ENCODE peak calls at places on chromosomes 16 and 17, in four cellular contexts. Z is sigmoid colon, H is endodermal cell, O is pancreas. N is an unnamed sample.
A peak's percentile ranks its signal among the peaks of the same experiment; 100 is the strongest.

GRCh38 chr16:12507366-12507765 is 296.3 kb downstream of the CPPED1 start:
- DNase-seq in Z (no peak), H (no peak), O (no peak), N (no peak)

GRCh38 chr16:85611455-85612190 is 1.5 kb upstream of the GSE1 start:
- DNase-seq in Z (peak; percentile 96), H (peak; percentile 89), O (peak; percentile 93), N (peak; percentile 95)

GRCh38 chr16:84774810-84775209 is 45.0 kb upstream of the CRISPLD2 start:
- DNase-seq in Z (peak; percentile 86), H (no peak), O (no peak), N (no peak)

GRCh38 chr17:46850688-46851028 is 725 bp upstream of the WNT9B start:
- DNase-seq in Z (no peak), H (no peak), O (no peak), N (no peak)

GRCh38 chr16:68264128-68265077 is at the start of gene SLC7A6:
- DNase-seq in Z (peak; percentile 85), H (peak; percentile 91), O (peak; percentile 52), N (peak; percentile 92)

GRCh38 chr17:17783825-17784598 is 52.8 kb downstream of the SREBF1 start:
- DNase-seq in Z (no peak), H (peak; percentile 86), O (peak; percentile 46), N (peak; percentile 93)

GRCh38 chr16:85386467-85387170 is 226.5 kb upstream of the GSE1 start:
- DNase-seq in Z (peak; percentile 50), H (no peak), O (no peak), N (peak; percentile 48)

GRCh38 chr16:53434436-53435065 is at the start of gene RBL2:
- DNase-seq in Z (peak; percentile 92), H (peak; percentile 93), O (peak; percentile 85), N (peak; percentile 95)

GRCh38 chr17:75501378-75502071 is 13.8 kb downstream of the CASKIN2 start:
- DNase-seq in Z (no peak), H (no peak), O (no peak), N (no peak)

GRCh38 chr17:1165836-1166235 is 13.9 kb downstream of the ABR start:
- DNase-seq in Z (no peak), H (no peak), O (no peak), N (no peak)

GRCh38 chr17:73639322-73639721 is 4.9 kb downstream of the SDK2 start:
- DNase-seq in Z (no peak), H (peak; percentile 44), O (no peak), N (no peak)

GRCh38 chr16:87686697-87687570 is 78.9 kb downstream of the KLHDC4 start:
- DNase-seq in Z (no peak), H (no peak), O (no peak), N (no peak)

GRCh38 chr17:333626-334396 is 18.8 kb downstream of the RPH3AL start:
- DNase-seq in Z (peak; percentile 95), H (peak; percentile 88), O (peak; percentile 88), N (peak; percentile 92)

GRCh38 chr16:89931305-89931896 is 8.3 kb downstream of the TUBB3 start:
- DNase-seq in Z (no peak), H (peak; percentile 26), O (no peak), N (no peak)

GRCh38 chr16:6643083-6643686 is 689.5 kb upstream of the RBFOX1 start:
- DNase-seq in Z (no peak), H (peak; percentile 88), O (peak; percentile 9), N (no peak)

DNA sequence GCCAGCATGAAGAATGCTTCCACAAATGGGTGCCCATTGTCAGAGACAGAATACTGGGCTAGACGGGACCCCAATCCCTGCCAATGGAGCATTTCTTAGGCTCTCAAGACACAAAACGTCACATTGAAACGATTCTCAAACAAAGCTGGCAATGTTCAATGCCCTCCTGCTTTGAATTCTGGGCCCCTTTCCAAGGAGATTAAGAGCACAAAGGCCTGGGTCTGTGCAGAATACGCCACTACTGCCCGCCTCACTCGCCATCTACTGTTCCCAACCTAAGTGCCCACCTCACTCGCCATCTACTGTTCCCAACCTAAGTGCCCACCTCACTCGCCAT is 9.7 kb downstream of the CFAP20 start:
- DNase-seq in Z (no peak), H (no peak), O (no peak), N (no peak)
- H3K4me1 ChIP-seq in Z (peaks cover 70% of the 10 kb centered on the region), H (peaks cover 6% of the 10 kb centered on the region), O (peaks cover 15% of the 10 kb centered on the region), N (peaks cover 17% of the 10 kb centered on the region)

GRCh38 chr17:50200447-50201225 is 795 bp downstream of the COL1A1 start:
- DNase-seq in Z (peak; percentile 98), H (peak; percentile 99), O (peak; percentile 79), N (peak; percentile 96)
- H3K27ac ChIP-seq in Z (peak overlapping the region; percentile 99), H (no peak overlapping the region), O (peak overlapping the region; percentile 42), N (peak overlapping the region; percentile 43)

GRCh38 chr17:83124871-83125514 is 45.6 kb downstream of the METRNL start:
- DNase-seq in Z (peak; percentile 59), H (peak; percentile 24), O (no peak), N (peak; percentile 59)

GRCh38 chr17:83126275-83126930 is 47.0 kb downstream of the METRNL start:
- DNase-seq in Z (no peak), H (peak; percentile 42), O (no peak), N (peak; percentile 55)

GRCh38 chr17:83127431-83128160 is 48.2 kb downstream of the METRNL start:
- DNase-seq in Z (no peak), H (peak; percentile 42), O (no peak), N (peak; percentile 47)

GRCh38 chr17:83122834-83123233 is 43.4 kb downstream of the METRNL start:
- DNase-seq in Z (peak; percentile 37), H (peak; percentile 46), O (no peak), N (peak; percentile 45)

DNA sequence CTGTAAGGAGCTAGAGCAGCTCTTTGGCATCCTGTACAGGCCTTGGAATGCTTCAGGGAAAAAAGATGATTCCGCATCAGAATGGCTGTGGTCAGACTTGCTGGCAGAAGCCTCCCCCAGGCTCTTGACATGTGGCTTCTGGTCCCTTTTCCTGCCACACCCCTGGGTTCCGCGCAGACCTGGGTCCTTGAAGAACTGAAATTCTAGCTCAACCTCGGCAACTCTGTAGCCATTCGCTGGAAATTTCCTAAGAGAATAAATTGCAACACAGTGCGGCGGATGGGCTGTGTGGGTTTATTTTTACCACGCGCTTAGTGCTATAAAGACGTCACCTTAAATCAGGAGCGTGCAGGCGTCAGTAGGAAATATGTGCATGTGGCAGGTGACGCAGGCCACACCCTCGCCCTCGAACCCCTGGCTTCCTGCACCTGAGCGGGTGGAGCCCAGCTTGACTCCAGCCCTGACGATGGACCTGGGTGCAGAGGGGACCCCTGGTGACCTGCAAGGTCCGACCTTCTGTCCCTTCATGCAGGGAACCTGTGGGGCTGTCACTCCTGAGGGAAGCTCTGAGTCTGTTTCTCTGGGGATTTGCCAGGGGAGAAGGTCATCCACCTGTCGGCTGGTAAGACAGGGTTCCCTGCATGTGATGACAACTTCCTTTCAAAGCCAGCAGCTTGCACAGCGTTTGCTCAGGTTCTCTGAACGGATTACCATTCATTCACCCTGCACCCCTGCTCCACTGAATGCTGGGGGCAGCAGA is 46.3 kb downstream of the METRNL start:
- DNase-seq in Z (peak; percentile 78), H (peak; percentile 38), O (no peak), N (peak; percentile 76)
- H3K4me3 ChIP-seq in Z (no peak overlapping the region), H (no peak overlapping the region), O (no peak overlapping the region), N (no peak overlapping the region)

DNA sequence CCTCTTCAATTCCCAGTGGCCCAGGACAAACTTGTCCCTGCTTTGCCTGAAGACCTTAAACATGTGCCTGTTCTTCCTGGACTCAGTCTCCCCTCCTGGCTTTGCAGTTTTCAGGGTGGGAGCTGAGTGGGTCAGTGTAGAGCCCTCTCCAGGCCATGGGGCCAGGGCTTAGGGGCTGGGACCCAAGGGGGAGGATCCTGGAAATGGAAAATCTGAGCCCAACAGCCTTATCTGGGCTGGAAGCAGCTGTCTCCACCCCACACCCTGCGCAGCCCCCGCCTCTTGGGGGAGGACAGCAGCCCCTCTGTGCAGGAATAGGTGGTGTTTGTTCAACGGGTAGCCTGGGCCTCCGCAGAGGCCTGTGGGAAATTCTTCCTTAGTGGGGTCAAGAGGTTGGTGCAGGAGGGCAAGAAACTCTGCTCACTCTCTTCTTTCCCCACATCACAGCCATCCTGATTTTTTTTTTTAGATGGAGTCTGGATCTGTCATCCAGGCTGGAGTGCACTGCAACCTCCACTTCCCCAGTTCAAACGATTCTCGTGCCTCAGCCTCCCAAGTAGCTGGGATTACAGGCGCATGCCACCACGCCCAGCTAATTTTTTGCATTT is 6.8 kb upstream of the SMTNL2 start:
- DNase-seq in Z (no peak), H (no peak), O (no peak), N (no peak)
- H3K4me1 ChIP-seq in Z (no peaks in the 10 kb centered on the region), H (peaks cover 9% of the 10 kb centered on the region), O (no peaks in the 10 kb centered on the region), N (peaks cover 20% of the 10 kb centered on the region)

GRCh38 chr17:81566461-81567126 is 14.4 kb upstream of the FAAP100 start:
- DNase-seq in Z (peak; percentile 90), H (no peak), O (peak; percentile 75), N (peak; percentile 83)
- H3K27ac ChIP-seq in Z (peak overlapping the region; percentile 76), H (no peak overlapping the region), O (peak overlapping the region; percentile 36), N (peak overlapping the region; percentile 28)

GRCh38 chr17:55177914-55178217 is 86.9 kb upstream of the HLF start:
- DNase-seq in Z (no peak), H (no peak), O (no peak), N (no peak)
- H3K4me3 ChIP-seq in Z (no peak overlapping the region), H (no peak overlapping the region), O (no peak overlapping the region), N (no peak overlapping the region)

DNA sequence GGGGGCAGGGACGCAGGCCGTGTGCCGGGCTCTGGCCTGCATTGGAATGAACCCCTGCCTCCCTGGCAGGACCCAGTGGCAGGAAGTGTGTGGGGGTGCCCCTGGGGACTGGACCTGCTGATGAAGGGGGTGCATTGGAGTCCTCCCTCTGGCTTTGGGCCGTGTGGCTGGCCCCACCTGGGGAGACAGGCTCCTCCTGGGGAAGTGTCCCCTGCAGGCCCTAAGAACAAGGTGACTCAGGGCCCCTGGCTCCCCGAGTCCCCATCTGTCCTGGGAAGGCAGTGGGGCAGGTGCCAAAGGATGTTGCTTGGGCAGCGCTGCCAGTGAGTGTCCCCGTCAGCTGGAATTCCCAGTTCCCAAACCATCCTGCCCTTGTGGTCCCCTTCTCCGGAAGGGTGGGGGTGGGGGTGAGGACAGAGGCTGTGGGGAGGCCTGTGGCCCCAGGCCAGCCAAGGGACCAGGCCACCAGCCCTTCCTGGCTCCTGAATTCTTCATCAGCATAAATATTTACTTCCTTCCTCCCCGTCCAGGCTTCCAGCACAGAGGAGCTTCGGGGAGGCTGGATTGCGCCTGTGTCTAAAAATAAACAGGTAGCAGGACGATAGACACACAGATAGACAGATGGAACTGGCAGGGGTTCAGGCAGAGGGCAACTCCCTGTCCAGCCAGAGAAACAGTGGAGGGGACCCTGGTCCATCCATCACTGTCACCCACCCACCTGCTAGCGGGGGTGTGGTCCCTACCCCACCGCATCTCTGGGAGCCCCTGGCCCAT is 12.9 kb downstream of the GLIS2 start:
- DNase-seq in Z (peak; percentile 76), H (no peak), O (no peak), N (peak; percentile 79)
- H3K4me1 ChIP-seq in Z (peaks cover 60% of the 10 kb centered on the region), H (peaks cover 6% of the 10 kb centered on the region), O (peaks cover 12% of the 10 kb centered on the region), N (peaks cover 46% of the 10 kb centered on the region)

GRCh38 chr17:58340623-58340876 is 11.5 kb downstream of the SUPT4H1 start:
- DNase-seq in Z (no peak), H (no peak), O (no peak), N (no peak)
- H3K27ac ChIP-seq in Z (no peak overlapping the region), H (no peak overlapping the region), O (no peak overlapping the region), N (no peak overlapping the region)

N was measured in kidney.